ENCODE peak calls at places on chromosomes 13 and 19, in seven cellular contexts. B is pancreas, L is endothelial cell, H is AG09319, U is choroid plexus epithelial cell, Y is hepatocyte, G is transverse colon. X is an unnamed sample.

GRCh38 chr13:41802684-41803554 is 158.0 kb downstream of the VWA8 start:
- DNase-seq in G (no peak), B (no peak), U (peak), H (no peak), Y (no peak), L (no peak), X (peak)

GRCh38 chr13:110702591-110703526 is 3.1 kb downstream of the CARS2 start:
- DNase-seq in L (no peak), H (no peak), B (no peak), U (peak), Y (no peak), G (no peak), X (no peak)

GRCh38 chr19:9981406-9982260 is 28.7 kb downstream of the COL5A3 start:
- DNase-seq in H (no peak), U (no peak), L (no peak), G (no peak), Y (no peak), B (no peak), X (no peak)

GRCh38 chr13:40600145-40600751 is 66.2 kb downstream of the FOXO1 start:
- DNase-seq in L (no peak), H (no peak), Y (no peak), G (no peak), U (no peak), B (no peak), X (no peak)

GRCh38 chr13:23749288-23749880 is 139.8 kb downstream of the MIPEP start:
- DNase-seq in Y (no peak), B (no peak), H (no peak), U (no peak), L (no peak), G (no peak), X (no peak)

GRCh38 chr13:93146584-93147292 is 79.9 kb upstream of the GPC6 start:
- DNase-seq in L (no peak), Y (peak), U (peak), H (no peak), G (no peak), B (no peak), X (peak)

GRCh38 chr13:23506821-23507210 is 63.4 kb upstream of the TNFRSF19 start:
- DNase-seq in B (no peak), L (no peak), H (no peak), G (no peak), U (peak), Y (peak), X (peak)

GRCh38 chr13:75724742-75725504 is 88.8 kb downstream of the LMO7 start:
- DNase-seq in G (no peak), U (no peak), L (no peak), Y (no peak), H (no peak), B (no peak), X (no peak)

GRCh38 chr13:90502143-90502542 is 845.3 kb upstream of the MIR17HG start:
- DNase-seq in B (no peak), G (no peak), U (no peak), L (no peak), Y (no peak), H (no peak), X (no peak)

GRCh38 chr13:109651854-109652253 is 134.5 kb downstream of the IRS2 start:
- DNase-seq in Y (no peak), B (no peak), U (no peak), H (no peak), G (no peak), L (no peak), X (no peak)

GRCh38 chr13:48144413-48145035 is 49.6 kb upstream of the MED4 start:
- DNase-seq in G (peak), Y (no peak), B (no peak), U (peak), H (no peak), L (no peak), X (no peak)

DNA sequence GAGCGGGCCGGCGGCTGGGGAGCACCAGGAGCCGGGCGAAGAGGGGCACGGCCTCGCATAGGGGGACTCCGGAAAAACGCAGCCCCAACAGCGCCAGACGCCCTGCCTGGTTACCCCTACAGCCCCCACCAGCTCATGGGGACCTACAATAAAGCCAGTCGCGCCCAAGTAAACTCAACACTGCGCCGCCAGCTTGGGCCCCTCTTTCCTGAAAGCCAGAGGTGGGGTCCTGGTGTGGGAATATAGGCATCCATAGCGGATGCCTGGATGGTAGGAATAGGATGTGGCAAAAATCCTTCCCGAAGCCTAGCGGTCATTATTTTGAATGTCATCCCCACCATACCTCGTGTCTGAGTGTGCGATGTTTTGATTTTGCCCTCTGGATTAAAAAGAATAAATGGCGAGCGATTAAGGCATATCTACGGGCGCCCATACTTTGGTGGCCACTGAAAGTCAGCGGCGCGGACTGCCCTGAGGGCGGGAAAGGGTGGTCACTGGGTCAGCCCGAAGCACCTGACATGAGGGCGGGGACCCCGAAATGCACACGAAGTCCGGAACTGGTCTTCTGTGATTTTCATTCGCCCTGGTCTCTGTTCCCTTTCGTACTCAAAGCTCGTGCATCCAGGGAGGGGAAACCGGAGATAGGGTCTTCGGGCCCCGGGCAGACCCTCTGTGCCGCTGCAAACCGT is at the start of the genes NHLRC3 and PROSER1:
- DNase-seq in H (peak), U (peak), G (peak), B (peak), L (peak), Y (peak), X (peak)
- TF ChIP-seq CTCF in H (no peak), U (no peak), G (no peak), B (no peak), L (no peak), Y (no peak), X (no peak)

DNA sequence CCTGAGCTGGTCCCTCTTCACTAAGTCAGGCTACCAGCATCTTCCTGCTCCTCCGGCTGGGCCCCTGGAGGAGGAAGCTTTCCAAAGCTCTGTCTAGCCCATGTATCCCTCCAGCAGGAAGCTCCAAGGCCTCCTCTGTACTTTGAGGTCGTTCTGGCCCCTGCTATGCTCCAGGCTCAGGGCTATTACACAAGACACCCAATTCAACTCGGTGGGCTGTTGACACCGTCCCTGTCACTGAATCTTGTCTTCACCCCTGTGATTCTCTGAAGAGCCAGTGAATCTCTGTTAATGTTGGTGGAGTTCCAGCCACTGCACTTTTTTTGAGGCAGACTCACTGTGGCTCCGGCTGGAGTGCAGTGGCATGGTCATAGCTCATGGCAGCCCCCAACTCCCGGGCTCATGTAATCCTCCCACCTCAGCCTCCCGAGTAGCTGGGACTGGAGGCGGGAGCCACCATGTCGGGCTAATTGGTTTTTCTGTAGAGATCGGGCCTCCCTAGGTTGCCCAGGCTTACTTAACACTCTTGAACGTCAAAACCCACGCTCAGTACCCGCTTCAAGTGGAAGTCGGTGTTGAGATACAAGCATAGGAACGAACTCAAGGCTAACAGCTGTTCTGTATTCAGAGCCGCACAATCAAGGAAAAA is 512 bp upstream of the REX1BD start:
- DNase-seq in U (no peak), G (no peak), B (no peak), Y (no peak), L (no peak), H (no peak), X (no peak)
- TF ChIP-seq CTCF in U (no peak), G (no peak), B (no peak), Y (no peak), L (no peak), H (no peak), X (no peak)

DNA sequence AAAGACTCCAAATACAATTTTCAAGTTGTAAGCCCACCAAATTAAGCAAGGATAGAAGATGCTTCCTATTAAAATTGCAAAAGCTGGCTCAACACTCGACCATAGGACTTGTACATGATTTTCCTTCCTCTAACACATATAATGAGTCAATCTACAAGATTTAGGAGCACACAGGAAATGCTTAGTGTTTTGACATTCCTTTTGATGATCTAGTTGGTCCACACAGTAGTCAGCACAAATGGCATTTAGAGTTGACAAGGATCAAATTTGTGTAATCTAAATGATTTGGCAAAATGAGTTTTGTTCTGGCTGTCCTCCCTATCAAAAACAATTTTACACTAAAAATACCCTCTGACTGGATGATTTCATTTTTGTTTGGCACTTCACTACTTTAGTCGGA is 340.2 kb downstream of the DIAPH3 start:
- DNase-seq in L (no peak), B (no peak), H (no peak), G (no peak), Y (no peak), U (peak), X (peak)
- TF ChIP-seq CTCF in L (no peak), B (no peak), H (no peak), G (no peak), Y (no peak), U (no peak), X (no peak)

GRCh38 chr13:94549241-94550029 is 46.5 kb downstream of the TGDS start:
- DNase-seq in G (peak), B (peak), L (peak), Y (peak), H (peak), U (peak), X (peak)
- TF ChIP-seq CTCF in G (no peak), B (no peak), L (no peak), Y (peak), H (no peak), U (no peak), X (no peak)

DNA sequence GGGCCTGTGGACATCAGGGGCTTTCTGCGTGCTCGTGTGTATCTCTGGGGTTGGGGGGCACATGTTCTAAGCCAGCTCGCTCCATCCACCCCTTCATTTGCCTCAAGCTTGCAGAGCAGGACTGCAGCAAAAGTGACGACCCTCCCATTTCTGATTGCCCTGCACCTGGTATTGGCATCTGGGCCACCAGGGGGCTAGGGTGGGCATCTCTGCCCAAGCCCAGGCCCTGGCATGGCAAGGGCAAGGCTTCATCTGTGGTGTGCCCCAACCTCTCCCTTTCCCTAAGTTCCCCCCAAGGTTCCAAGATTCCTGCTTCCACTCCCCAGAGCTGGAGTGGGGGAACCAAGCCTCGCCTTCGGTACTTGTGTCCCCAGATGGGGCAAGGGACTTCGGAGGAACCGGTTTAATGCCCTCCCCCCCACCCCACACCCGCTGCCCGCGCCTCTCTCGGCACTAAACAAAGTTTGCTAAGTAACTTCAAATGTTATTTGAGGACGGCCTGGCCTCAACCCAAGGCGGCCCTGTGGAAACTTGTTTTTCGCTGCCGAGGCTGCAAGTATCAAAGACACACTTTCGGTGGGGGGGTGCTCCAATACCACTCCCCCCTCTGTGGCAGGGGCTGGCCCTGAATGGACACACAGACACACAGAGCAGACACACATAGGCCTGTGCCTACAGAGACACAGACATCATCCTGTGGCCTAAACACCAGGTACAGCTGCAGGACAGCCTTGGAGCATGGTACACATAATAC is 12.2 kb downstream of the NFIX start:
- DNase-seq in G (no peak), H (no peak), L (no peak), U (no peak), Y (no peak), B (peak), X (no peak)
- TF ChIP-seq CTCF in G (no peak), H (no peak), L (no peak), U (no peak), Y (no peak), B (no peak), X (peak)

GRCh38 chr19:1606138-1606651 is 933 bp upstream of the UQCR11 start:
- DNase-seq in Y (no peak), H (no peak), G (no peak), U (no peak), L (no peak), B (no peak), X (no peak)

GRCh38 chr19:1610579-1610978 is 5.3 kb upstream of the UQCR11 start:
- DNase-seq in G (no peak), B (no peak), H (no peak), Y (no peak), L (no peak), U (no peak), X (no peak)

GRCh38 chr19:1609680-1610474 is 4.6 kb upstream of the UQCR11 start:
- DNase-seq in U (no peak), G (no peak), L (no peak), B (no peak), H (no peak), Y (no peak), X (no peak)

GRCh38 chr19:1611353-1611752 is 6.1 kb upstream of the UQCR11 start:
- DNase-seq in B (no peak), L (no peak), U (no peak), Y (no peak), G (no peak), H (no peak), X (no peak)

GRCh38 chr19:1608414-1609391 is 3.4 kb upstream of the UQCR11 start:
- DNase-seq in Y (no peak), G (no peak), U (peak), H (no peak), L (no peak), B (no peak), X (no peak)
- TF ChIP-seq CTCF in Y (no peak), G (no peak), U (no peak), H (no peak), L (no peak), B (no peak), X (no peak)

DNA sequence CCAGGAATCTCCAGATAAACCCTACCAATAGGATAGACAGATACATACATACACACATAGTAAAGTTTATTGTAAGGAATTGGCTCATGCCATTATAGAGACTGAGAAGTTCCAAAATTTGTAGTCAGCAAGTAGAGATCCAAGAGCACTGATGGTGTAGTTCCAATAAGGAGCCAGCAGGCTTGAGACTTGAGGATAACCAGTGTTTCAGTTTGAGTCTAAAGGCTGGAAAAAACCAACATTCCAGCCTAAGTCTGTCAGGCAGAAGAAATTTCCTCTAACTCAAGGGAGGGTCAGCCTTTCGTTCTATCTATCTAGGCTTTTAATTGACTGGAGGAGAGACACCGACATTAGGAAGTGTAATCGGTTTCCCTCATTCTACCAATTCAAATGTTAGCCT is 110.2 kb upstream of the TSHZ3 start:
- DNase-seq in B (no peak), G (no peak), L (no peak), H (no peak), U (peak), Y (no peak), X (no peak)
- TF ChIP-seq CTCF in B (no peak), G (no peak), L (peak), H (no peak), U (peak), Y (no peak), X (peak)

GRCh38 chr13:47126432-47126831 is 229.6 kb upstream of the HTR2A start:
- DNase-seq in H (no peak), U (peak), L (no peak), G (no peak), B (no peak), Y (no peak), X (no peak)
- TF ChIP-seq CTCF in H (no peak), U (peak), L (no peak), G (no peak), B (no peak), Y (peak), X (no peak)

X was measured in astrocyte of the cerebellum.